ENCODE peak calls at places on chromosomes 3 and 15, in nine cellular contexts. J, U, Y, G, S, X, L, D and K are unnamed samples.

GRCh38 chr15:61879219-61879618 is 181.0 kb downstream of the VPS13C start:
- DNase-seq in J (no peak), U (no peak), Y (no peak), G (no peak), S (peak), X (no peak), L (no peak), D (no peak), K (no peak)

GRCh38 chr15:99433026-99433756 is 132.6 kb upstream of the MEF2A start:
- DNase-seq in J (no peak), U (no peak), Y (no peak), G (no peak), S (peak), X (no peak), L (no peak), D (peak), K (no peak)

GRCh38 chr3:61668317-61668864 is 107.0 kb downstream of the PTPRG start:
- DNase-seq in J (no peak), U (no peak), Y (no peak), G (no peak), S (no peak), X (no peak), L (peak), D (no peak), K (no peak)

GRCh38 chr15:89178307-89178977 is 42.9 kb downstream of the RLBP1 start:
- DNase-seq in J (peak), U (no peak), Y (no peak), G (no peak), S (no peak), X (no peak), L (no peak), D (no peak), K (no peak)

GRCh38 chr3:353191-353739 is 156.7 kb downstream of the CHL1 start:
- DNase-seq in J (no peak), U (no peak), Y (no peak), G (no peak), S (no peak), X (no peak), L (no peak), D (no peak), K (no peak)

GRCh38 chr3:174342206-174342605 is 516.9 kb upstream of the NAALADL2 start:
- DNase-seq in J (no peak), U (no peak), Y (no peak), G (no peak), S (no peak), X (no peak), L (no peak), D (no peak), K (no peak)

GRCh38 chr3:116020495-116020894 is 397.2 kb downstream of the GAP43 start:
- DNase-seq in J (no peak), U (no peak), Y (no peak), G (no peak), S (no peak), X (no peak), L (no peak), D (no peak), K (no peak)

GRCh38 chr3:155391104-155391503 is 97.6 kb upstream of the STRIT1 start:
- DNase-seq in J (no peak), U (no peak), Y (no peak), G (no peak), S (no peak), X (no peak), L (no peak), D (no peak), K (no peak)

GRCh38 chr3:80215191-80215590 is 447.4 kb upstream of the ROBO1 start:
- DNase-seq in J (no peak), U (no peak), Y (no peak), G (peak), S (no peak), X (no peak), L (no peak), D (no peak), K (peak)

GRCh38 chr15:101269479-101270223 is 7.6 kb downstream of the SELENOS start:
- DNase-seq in J (no peak), U (peak), Y (no peak), G (peak), S (no peak), X (no peak), L (no peak), D (peak), K (peak)

GRCh38 chr3:52293491-52294319 is 6.1 kb downstream of the GLYCTK start:
- DNase-seq in J (no peak), U (no peak), Y (no peak), G (no peak), S (no peak), X (no peak), L (no peak), D (peak), K (no peak)

GRCh38 chr3:138943724-138944131 is 3.2 kb downstream of the FOXL2 start:
- DNase-seq in J (no peak), U (no peak), Y (no peak), G (no peak), S (no peak), X (no peak), L (no peak), D (no peak), K (peak)

GRCh38 chr3:177377166-177377565 is 179.9 kb upstream of the TBL1XR1 start:
- DNase-seq in J (no peak), U (no peak), Y (no peak), G (no peak), S (peak), X (no peak), L (no peak), D (no peak), K (no peak)

GRCh38 chr3:131402391-131403039 is 20.9 kb downstream of the NUDT16 start:
- DNase-seq in J (no peak), U (no peak), Y (no peak), G (no peak), S (no peak), X (no peak), L (no peak), D (no peak), K (no peak)

GRCh38 chr3:69500604-69501003 is 114.7 kb upstream of the FRMD4B start:
- DNase-seq in J (no peak), U (peak), Y (no peak), G (no peak), S (no peak), X (no peak), L (no peak), D (no peak), K (no peak)
- H3K27ac ChIP-seq in J (no peak), U (no peak), Y (no peak), G (no peak), S (no peak), X (peak), L (no peak), D (no peak), K (no peak)

DNA sequence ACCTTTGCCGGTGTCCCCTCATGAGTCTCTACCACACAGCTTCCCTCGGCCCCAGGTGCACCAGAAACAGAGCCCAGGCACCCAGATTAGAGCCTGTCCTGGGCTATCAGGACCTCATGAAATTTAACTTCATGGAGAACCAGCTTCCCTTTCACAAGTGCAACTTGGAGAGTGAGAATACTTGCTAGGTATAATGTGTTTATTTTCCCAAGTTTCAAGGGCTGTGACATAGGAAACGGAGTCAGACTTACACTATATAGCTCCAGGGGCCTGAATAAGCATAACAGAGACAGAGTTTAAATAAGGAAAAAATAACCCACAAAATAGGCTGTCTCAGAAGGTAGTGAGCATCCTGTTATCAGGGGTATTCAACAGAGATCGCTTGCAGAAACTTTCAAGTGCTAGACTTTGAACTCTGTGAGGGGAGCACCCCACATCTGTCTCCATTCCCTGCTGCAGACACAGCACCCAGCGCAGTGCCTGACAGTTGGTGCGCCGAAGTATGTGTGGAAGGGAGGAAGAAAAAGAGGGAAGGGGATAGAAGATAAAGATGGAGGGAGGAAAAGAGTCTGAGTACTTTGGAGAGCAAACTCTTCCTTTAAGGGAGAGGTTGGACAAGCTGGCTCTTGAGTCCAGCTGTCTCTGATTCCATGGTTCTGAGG is 85.0 kb downstream of the CPN2 start:
- DNase-seq in J (no peak), U (no peak), Y (no peak), G (no peak), S (no peak), X (no peak), L (no peak), D (peak), K (peak)
- H3K27ac ChIP-seq in J (no peak), U (no peak), Y (no peak), G (no peak), S (peak), X (no peak), L (no peak), D (no peak), K (no peak)

DNA sequence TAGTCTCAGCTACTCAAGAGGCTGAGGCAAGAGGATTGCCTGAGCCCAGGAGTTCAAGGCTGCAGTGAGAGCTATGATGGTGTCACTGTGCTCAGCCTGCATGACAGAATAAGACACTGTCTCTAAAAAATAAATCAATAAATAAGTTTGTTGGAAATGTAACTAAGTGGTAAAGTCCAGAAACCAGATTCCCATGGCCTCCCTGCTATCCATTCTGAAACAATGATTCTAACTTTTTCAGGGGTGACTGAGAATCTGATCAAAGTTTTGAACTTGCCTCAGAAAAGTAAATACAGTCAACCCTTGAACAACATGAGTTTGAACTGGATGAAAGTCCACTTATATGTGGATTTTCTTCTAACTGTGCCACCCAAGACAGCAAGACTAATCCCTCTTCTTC is 86.2 kb downstream of the NBEAL2 start:
- DNase-seq in J (no peak), U (no peak), Y (no peak), G (no peak), S (no peak), X (no peak), L (no peak), D (no peak), K (no peak)
- H3K27ac ChIP-seq in J (no peak), U (no peak), Y (no peak), G (no peak), S (no peak), X (no peak), L (no peak), D (no peak), K (no peak)

DNA sequence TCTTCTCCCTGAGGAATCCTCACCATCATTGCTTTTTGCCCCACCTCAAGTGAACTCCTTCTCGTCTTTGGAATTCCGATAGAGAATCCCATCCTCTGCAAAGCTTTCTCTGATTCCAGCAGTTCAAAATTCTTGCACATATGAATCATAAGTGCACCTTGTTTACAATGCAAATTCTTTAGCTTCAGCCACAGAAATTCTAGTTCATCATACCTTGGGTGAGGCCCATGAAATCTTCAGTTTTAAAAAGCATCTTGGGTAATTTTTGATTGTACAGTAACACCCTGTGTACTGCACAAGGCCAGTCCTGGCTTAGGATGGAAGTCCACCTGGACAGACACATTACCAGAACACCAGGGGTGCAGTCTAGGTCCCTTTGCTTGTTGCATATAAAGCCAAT is 30.8 kb downstream of the MDFIC2 start:
- DNase-seq in J (no peak), U (no peak), Y (no peak), G (no peak), S (peak), X (no peak), L (no peak), D (no peak), K (no peak)
- H3K27ac ChIP-seq in J (no peak), U (no peak), Y (no peak), G (no peak), S (no peak), X (no peak), L (no peak), D (no peak), K (no peak)

GRCh38 chr15:24756101-24756500 is 80.5 kb downstream of the NPAP1 start:
- DNase-seq in J (no peak), U (no peak), Y (no peak), G (peak), S (no peak), X (no peak), L (no peak), D (no peak), K (no peak)

GRCh38 chr15:24747376-24747775 is 71.8 kb downstream of the NPAP1 start:
- DNase-seq in J (no peak), U (no peak), Y (no peak), G (no peak), S (no peak), X (no peak), L (no peak), D (no peak), K (no peak)

GRCh38 chr15:24748812-24749439 is 73.4 kb downstream of the NPAP1 start:
- DNase-seq in J (no peak), U (no peak), Y (no peak), G (no peak), S (no peak), X (no peak), L (no peak), D (no peak), K (no peak)

GRCh38 chr15:24752354-24752753 is 76.8 kb downstream of the NPAP1 start:
- DNase-seq in J (no peak), U (no peak), Y (no peak), G (peak), S (no peak), X (no peak), L (no peak), D (no peak), K (peak)
- H3K27ac ChIP-seq in J (no peak), U (no peak), Y (no peak), G (no peak), S (no peak), X (no peak), L (no peak), D (no peak), K (no peak)